ENCODE peak calls at places on chromosomes 1 and 21, in five cellular contexts. T is upper lobe of left lung, B is A549, X is HepG2, P is GM12878. J is an unnamed sample.

GRCh38 chr21:35050348-35051286 is 1.5 kb upstream of the RUNX1 start:
- ATAC-seq in T (no peak), B (no peak), X (peak; percentile 6), P (peak; percentile 39), J (no peak)

GRCh38 chr1:162908780-162909179 is 47.8 kb upstream of the CCDC190 start:
- ATAC-seq in T (no peak), B (peak; percentile 47), X (no peak), P (no peak), J (no peak)

GRCh38 chr1:7369866-7370265 is 401.2 kb upstream of the VAMP3 start:
- ATAC-seq in T (no peak), B (no peak), X (no peak), P (no peak), J (no peak)

GRCh38 chr1:2534775-2535387 is 4.8 kb upstream of the HES5 start:
- ATAC-seq in T (peak; percentile 76), B (peak; percentile 68), X (no peak), P (no peak), J (no peak)

GRCh38 chr21:36489103-36489785 is 9.3 kb upstream of the CLDN14 start:
- ATAC-seq in T (no peak), B (no peak), X (no peak), P (no peak), J (no peak)

GRCh38 chr1:92538413-92539061 is 51.8 kb upstream of the GFI1 start:
- ATAC-seq in T (no peak), B (no peak), X (no peak), P (peak; percentile 75), J (no peak)

GRCh38 chr1:245605480-245606156 is 450.8 kb downstream of the KIF26B start:
- ATAC-seq in T (no peak), B (no peak), X (no peak), P (no peak), J (peak; percentile 16)

GRCh38 chr1:211305044-211305443 is 21.6 kb upstream of the TRAF5 start:
- ATAC-seq in T (no peak), B (no peak), X (no peak), P (peak; percentile 100), J (no peak)

GRCh38 chr1:154456631-154457030 is 45.4 kb upstream of the TDRD10 start:
- ATAC-seq in T (peak; percentile 42), B (no peak), X (no peak), P (no peak), J (no peak)

GRCh38 chr1:31788138-31788824 is 24.1 kb upstream of the ADGRB2 start:
- ATAC-seq in T (peak; percentile 92), B (peak; percentile 81), X (peak; percentile 65), P (peak; percentile 85), J (peak; percentile 81)

GRCh38 chr1:205632374-205633169 is 761 bp upstream of the ELK4 start:
- ATAC-seq in T (no peak), B (peak; percentile 6), X (no peak), P (no peak), J (no peak)

GRCh38 chr1:65265296-65266271 is 43.8 kb upstream of the DNAJC6 start:
- ATAC-seq in T (peak; percentile 49), B (no peak), X (peak; percentile 97), P (no peak), J (peak; percentile 51)

GRCh38 chr1:45785583-45785982 is 17.8 kb upstream of the MAST2 start:
- ATAC-seq in T (no peak), B (no peak), X (no peak), P (peak; percentile 100), J (no peak)

GRCh38 chr1:92536593-92537332 is 50.0 kb upstream of the GFI1 start:
- ATAC-seq in T (no peak), B (no peak), X (peak; percentile 83), P (peak; percentile 79), J (no peak)

GRCh38 chr1:27010226-27010994 is 2.2 kb downstream of the TENT5B start:
- ATAC-seq in T (no peak), B (peak; percentile 7), X (no peak), P (no peak), J (no peak)

GRCh38 chr1:27005648-27006496 is 6.8 kb downstream of the TENT5B start:
- ATAC-seq in T (peak; percentile 55), B (peak; percentile 12), X (peak; percentile 4), P (no peak), J (no peak)

GRCh38 chr1:27006683-27007082 is 6.0 kb downstream of the TENT5B start:
- ATAC-seq in T (no peak), B (no peak), X (no peak), P (no peak), J (no peak)

GRCh38 chr1:27009601-27010197 is 3.0 kb downstream of the TENT5B start:
- ATAC-seq in T (peak; percentile 4), B (peak; percentile 1), X (peak; percentile 2), P (no peak), J (no peak)

DNA sequence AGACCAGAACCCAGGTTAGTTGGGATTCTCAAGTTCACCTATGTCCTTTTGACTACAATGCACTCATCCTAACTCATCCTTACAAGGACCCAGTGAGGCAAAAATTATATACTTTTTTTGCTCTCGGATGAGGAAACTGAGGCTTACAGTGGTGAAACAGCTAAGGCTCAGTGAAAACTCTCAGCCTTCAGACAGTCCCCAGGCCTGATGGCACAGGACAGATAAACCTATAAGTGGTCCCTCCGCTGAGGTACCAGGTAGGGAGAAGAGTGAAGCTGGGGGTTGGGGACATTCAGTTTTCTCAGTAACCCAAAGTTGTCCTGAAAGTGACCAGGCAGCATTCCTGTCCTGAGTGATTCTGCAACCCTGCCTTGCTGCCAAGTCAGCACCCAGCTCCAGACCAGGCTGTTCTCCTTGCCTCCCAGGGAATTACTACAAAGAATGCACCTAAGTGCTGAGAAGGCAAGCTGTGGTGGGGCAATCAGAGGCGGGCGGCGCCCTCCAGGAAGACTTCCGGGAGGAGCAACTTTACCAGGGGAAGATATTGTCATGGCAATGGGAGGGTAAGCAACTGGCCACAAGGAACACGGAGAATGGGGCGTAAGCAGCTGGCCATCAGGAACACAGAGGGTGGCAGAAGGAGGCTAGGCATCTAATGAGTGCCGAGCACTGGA is 4.6 kb downstream of the TENT5B start:
- ATAC-seq in T (peak; percentile 72), B (no peak), X (no peak), P (no peak), J (peak; percentile 26)
- TF ChIP-seq EP300 in T (no peak), B (no peak), X (no peak), P (no peak), J (no peak)

GRCh38 chr1:15261155-15262002 is 14.4 kb downstream of the FHAD1 start:
- ATAC-seq in T (peak; percentile 87), B (peak; percentile 83), X (peak; percentile 82), P (peak; percentile 78), J (peak; percentile 65)
- TF ChIP-seq POLR2A in T (no peak), B (no peak), X (no peak), P (no peak), J (no peak)

GRCh38 chr1:156693858-156694562 is 11.4 kb downstream of the CRABP2 start:
- ATAC-seq in T (no peak), B (peak; percentile 7), X (no peak), P (no peak), J (no peak)
- TF ChIP-seq EP300 in T (no peak), B (no peak), X (no peak), P (no peak), J (no peak)

GRCh38 chr1:61013189-61013952 is 69.0 kb upstream of the NFIA start:
- ATAC-seq in T (no peak), B (no peak), X (no peak), P (no peak), J (no peak)
- TF ChIP-seq POLR2A in T (no peak), B (no peak), X (no peak), P (no peak), J (no peak)

DNA sequence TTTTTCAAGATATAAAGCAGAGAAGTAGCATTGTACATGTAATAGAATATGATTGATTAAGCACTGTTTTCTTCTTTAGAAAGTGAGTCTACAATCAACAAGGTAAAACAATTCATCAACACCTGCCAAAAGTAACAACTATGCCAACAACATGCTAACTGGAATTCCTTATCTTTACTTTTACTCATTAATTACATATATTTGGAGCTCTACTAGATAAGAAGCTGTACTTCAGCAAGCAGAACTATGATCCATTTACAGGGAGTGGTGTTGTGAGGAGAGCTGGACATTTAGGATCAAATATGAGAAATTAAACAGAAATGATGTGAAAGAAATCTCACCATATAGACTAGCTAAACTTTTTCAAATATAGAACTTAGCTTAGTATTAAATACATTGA is 51.0 kb downstream of the RGS2 start:
- ATAC-seq in T (no peak), B (no peak), X (no peak), P (no peak), J (no peak)
- TF ChIP-seq EP300 in T (no peak), B (no peak), X (no peak), P (no peak), J (no peak)

GRCh38 chr1:42966688-42967609 is 8.3 kb upstream of the SLC2A1 start:
- ATAC-seq in T (peak; percentile 39), B (peak; percentile 77), X (no peak), P (no peak), J (no peak)
- TF ChIP-seq POLR2A in T (no peak), B (no peak), X (no peak), P (no peak), J (no peak)

GRCh38 chr1:200174525-200174924 is 147.0 kb downstream of the NR5A2 start:
- ATAC-seq in T (no peak), B (no peak), X (no peak), P (peak; percentile 76), J (no peak)
- TF ChIP-seq EP300 in T (no peak), B (no peak), X (no peak), P (no peak), J (no peak)

GRCh38 chr21:15732290-15732995 is 2.7 kb downstream of the USP25 start:
- ATAC-seq in T (peak; percentile 62), B (no peak), X (no peak), P (peak; percentile 61), J (no peak)

GRCh38 chr21:15729346-15729673 is 472 bp upstream of the USP25 start:
- ATAC-seq in T (no peak), B (no peak), X (no peak), P (no peak), J (no peak)

GRCh38 chr21:15731243-15731613 is 1.4 kb downstream of the USP25 start:
- ATAC-seq in T (no peak), B (peak; percentile 43), X (no peak), P (peak; percentile 9), J (no peak)

GRCh38 chr21:15729674-15730483 is at the start of gene USP25:
- ATAC-seq in T (peak; percentile 98), B (peak; percentile 94), X (peak; percentile 91), P (peak; percentile 84), J (peak; percentile 95)

GRCh38 chr21:15730484-15731242 is 881 bp downstream of the USP25 start:
- ATAC-seq in T (no peak), B (peak; percentile 12), X (peak; percentile 5), P (peak; percentile 3), J (no peak)
- TF ChIP-seq POLR2A in T (no peak), B (no peak), X (no peak), P (no peak), J (no peak)

GRCh38 chr21:37937668-37938067 is 21.4 kb upstream of the KCNJ6 start:
- ATAC-seq in T (no peak), B (no peak), X (no peak), P (no peak), J (no peak)
- TF ChIP-seq EP300 in T (no peak), B (no peak), X (no peak), P (no peak), J (no peak)